ENCODE peak calls at places on chromosomes 7 and 10, in seven cellular contexts. O is neuronal stem cell, W is mesendoderm, B is H9, M is IMR-90, Y is mesenchymal stem cell, A is trophoblast cell. J is an unnamed sample.

GRCh38 chr10:101897633-101898032 is 54.0 kb upstream of the KCNIP2 start:
- DNase-seq in O (no peak), W (no peak), B (no peak), M (peak; percentile 75), Y (peak; percentile 44), A (no peak), J (no peak)

GRCh38 chr10:10551595-10551994 is 466.1 kb upstream of the CELF2 start:
- DNase-seq in O (no peak), W (no peak), B (no peak), M (no peak), Y (no peak), A (no peak), J (no peak)

GRCh38 chr10:116720241-116721047 is 21.9 kb downstream of the HSPA12A start:
- DNase-seq in O (no peak), W (no peak), B (no peak), M (no peak), Y (no peak), A (no peak), J (no peak)

GRCh38 chr7:258476-259190 is 31.3 kb upstream of the FOXL3 start:
- DNase-seq in O (no peak), W (no peak), B (no peak), M (no peak), Y (no peak), A (no peak), J (no peak)

GRCh38 chr10:122301055-122301810 is 30.1 kb downstream of the BTBD16 start:
- DNase-seq in O (no peak), W (no peak), B (no peak), M (peak; percentile 38), Y (peak; percentile 90), A (no peak), J (no peak)

GRCh38 chr10:122112021-122112616 is 123.2 kb downstream of the TACC2 start:
- DNase-seq in O (no peak), W (no peak), B (no peak), M (peak; percentile 76), Y (peak; percentile 90), A (no peak), J (no peak)

GRCh38 chr7:131057015-131057518 is 270.6 kb upstream of the MKLN1 start:
- DNase-seq in O (no peak), W (no peak), B (no peak), M (peak; percentile 86), Y (peak; percentile 92), A (no peak), J (no peak)

GRCh38 chr7:30146127-30146612 is 11.4 kb downstream of the MTURN start:
- DNase-seq in O (no peak), W (peak; percentile 76), B (no peak), M (no peak), Y (peak; percentile 25), A (no peak), J (no peak)

GRCh38 chr7:14170872-14171271 is 181.4 kb upstream of the ETV1 start:
- DNase-seq in O (no peak), W (no peak), B (no peak), M (no peak), Y (no peak), A (no peak), J (no peak)
- H3K18ac ChIP-seq in O (no peak overlapping the region), W (no peak overlapping the region), B (no peak overlapping the region), M (no peak overlapping the region), Y (no peak overlapping the region), A (no peak overlapping the region), J (no peak overlapping the region)

GRCh38 chr10:119469325-119469707 is 73.2 kb downstream of the RGS10 start:
- DNase-seq in O (no peak), W (no peak), B (no peak), M (no peak), Y (no peak), A (no peak), J (no peak)

GRCh38 chr10:119468542-119469324 is 73.8 kb downstream of the RGS10 start:
- DNase-seq in O (no peak), W (no peak), B (no peak), M (no peak), Y (no peak), A (no peak), J (no peak)

GRCh38 chr10:119465085-119465484 is 77.4 kb downstream of the RGS10 start:
- DNase-seq in O (no peak), W (no peak), B (no peak), M (no peak), Y (no peak), A (no peak), J (no peak)

GRCh38 chr10:119466655-119467054 is 75.9 kb downstream of the RGS10 start:
- DNase-seq in O (no peak), W (no peak), B (no peak), M (no peak), Y (peak; percentile 32), A (no peak), J (no peak)

GRCh38 chr10:119466076-119466475 is 76.4 kb downstream of the RGS10 start:
- DNase-seq in O (no peak), W (no peak), B (no peak), M (no peak), Y (no peak), A (no peak), J (no peak)
- H3K18ac ChIP-seq in O (no peak overlapping the region), W (no peak overlapping the region), B (no peak overlapping the region), M (no peak overlapping the region), Y (no peak overlapping the region), A (no peak overlapping the region), J (no peak overlapping the region)

GRCh38 chr7:1339611-1340010 is 106.9 kb downstream of the UNCX start:
- DNase-seq in O (no peak), W (no peak), B (no peak), M (no peak), Y (no peak), A (no peak), J (no peak)
- H3K18ac ChIP-seq in O (no peak overlapping the region), W (no peak overlapping the region), B (no peak overlapping the region), M (no peak overlapping the region), Y (no peak overlapping the region), A (no peak overlapping the region), J (no peak overlapping the region)

DNA sequence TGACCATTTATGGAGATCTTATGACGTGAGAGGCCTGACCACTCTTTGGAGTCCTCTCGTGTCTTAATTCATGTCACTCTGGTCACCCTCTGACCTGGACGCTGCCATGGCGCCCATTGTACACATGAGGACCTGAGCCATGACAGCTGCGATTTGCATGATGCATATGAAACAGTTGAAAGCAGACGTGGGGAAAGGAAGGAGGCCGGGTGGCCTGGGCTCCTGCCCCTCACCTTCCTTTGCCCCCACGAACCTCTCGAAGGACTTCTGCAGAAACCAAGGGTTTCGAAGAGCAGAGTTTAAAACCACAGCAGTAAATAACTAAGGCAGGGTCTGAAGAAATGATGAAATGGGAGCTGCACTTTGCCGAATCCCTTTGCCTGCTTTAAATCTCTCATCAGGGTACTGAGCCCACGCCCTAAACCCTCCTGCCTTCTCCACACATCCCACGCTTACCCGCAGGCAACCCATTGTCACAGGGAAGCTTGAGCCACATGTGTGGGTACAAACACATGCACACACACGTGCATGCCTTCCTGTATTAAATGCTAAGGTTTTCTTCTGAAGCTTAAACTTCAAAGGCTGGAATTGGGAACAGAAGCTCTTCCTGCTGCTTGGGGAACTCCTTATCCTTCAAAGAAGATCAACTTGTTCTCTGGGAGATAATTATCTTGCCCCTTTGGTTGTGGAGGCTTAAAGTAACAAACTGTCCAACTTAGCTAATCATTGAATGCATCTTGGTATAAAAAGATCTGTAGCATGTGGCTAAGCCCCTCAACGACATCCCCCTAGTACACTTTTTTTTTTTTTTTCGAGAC is 11.7 kb upstream of the CALML3 start:
- DNase-seq in O (no peak), W (no peak), B (no peak), M (no peak), Y (no peak), A (no peak), J (no peak)
- H3K18ac ChIP-seq in O (peak overlapping the region; percentile 74), W (no peak overlapping the region), B (no peak overlapping the region), M (no peak overlapping the region), Y (no peak overlapping the region), A (no peak overlapping the region), J (no peak overlapping the region)

GRCh38 chr7:116588641-116589594 is 64.1 kb downstream of the CAV1 start:
- DNase-seq in O (peak; percentile 49), W (peak; percentile 60), B (no peak), M (peak; percentile 81), Y (peak; percentile 74), A (no peak), J (no peak)
- H3K18ac ChIP-seq in O (no peak overlapping the region), W (no peak overlapping the region), B (no peak overlapping the region), M (peak overlapping the region; percentile 15), Y (no peak overlapping the region), A (no peak overlapping the region), J (no peak overlapping the region)

GRCh38 chr7:6151994-6152735 is 120.3 kb downstream of the CYTH3 start:
- DNase-seq in O (no peak), W (no peak), B (no peak), M (no peak), Y (no peak), A (no peak), J (no peak)
- H3K18ac ChIP-seq in O (no peak overlapping the region), W (no peak overlapping the region), B (no peak overlapping the region), M (no peak overlapping the region), Y (no peak overlapping the region), A (no peak overlapping the region), J (no peak overlapping the region)

DNA sequence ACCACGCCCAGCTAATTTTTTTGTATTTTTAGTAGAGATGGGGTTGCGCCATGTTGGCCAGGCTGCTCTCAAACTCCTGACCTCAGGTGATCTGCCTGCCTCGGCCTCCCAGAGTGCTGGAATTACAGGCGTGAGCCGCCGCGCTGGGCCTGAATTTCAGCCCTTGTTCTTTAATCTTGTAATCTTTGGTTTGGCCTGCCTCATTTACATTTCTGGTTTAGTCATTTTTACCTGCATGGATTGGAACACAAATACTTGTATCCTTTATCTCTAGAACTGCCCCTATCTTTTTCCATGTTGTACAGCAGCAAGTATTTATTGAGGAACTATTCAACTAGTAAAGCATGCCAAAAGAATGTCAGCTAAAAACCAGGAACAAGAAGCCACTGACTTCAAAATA is 195.6 kb upstream of the FRMD4A start:
- DNase-seq in O (no peak), W (no peak), B (no peak), M (no peak), Y (no peak), A (peak; percentile 85), J (no peak)
- H3K18ac ChIP-seq in O (no peak overlapping the region), W (no peak overlapping the region), B (no peak overlapping the region), M (no peak overlapping the region), Y (no peak overlapping the region), A (no peak overlapping the region), J (no peak overlapping the region)

DNA sequence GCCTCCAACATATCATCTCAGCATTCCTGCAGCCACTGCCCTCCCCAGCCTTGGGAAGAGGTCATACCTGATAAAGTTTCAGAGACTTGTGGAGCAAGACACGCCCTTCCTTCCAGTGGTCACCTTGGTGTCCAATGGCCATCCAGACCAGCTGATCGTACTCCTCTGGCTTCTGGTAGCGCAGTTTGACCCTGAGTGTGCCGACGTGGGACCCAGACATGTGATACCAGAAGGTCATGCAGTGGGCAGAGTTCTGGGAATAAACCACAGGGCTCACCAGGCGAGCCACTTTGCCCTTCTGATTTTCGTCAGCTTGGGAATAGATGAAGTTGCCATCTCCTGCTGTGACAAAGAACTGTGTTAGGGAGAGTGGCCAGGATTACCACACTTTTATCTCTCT is 148.3 kb downstream of the NRP1 start:
- DNase-seq in O (no peak), W (peak; percentile 15), B (no peak), M (no peak), Y (no peak), A (no peak), J (no peak)
- H3K18ac ChIP-seq in O (no peak overlapping the region), W (no peak overlapping the region), B (no peak overlapping the region), M (no peak overlapping the region), Y (no peak overlapping the region), A (no peak overlapping the region), J (no peak overlapping the region)

DNA sequence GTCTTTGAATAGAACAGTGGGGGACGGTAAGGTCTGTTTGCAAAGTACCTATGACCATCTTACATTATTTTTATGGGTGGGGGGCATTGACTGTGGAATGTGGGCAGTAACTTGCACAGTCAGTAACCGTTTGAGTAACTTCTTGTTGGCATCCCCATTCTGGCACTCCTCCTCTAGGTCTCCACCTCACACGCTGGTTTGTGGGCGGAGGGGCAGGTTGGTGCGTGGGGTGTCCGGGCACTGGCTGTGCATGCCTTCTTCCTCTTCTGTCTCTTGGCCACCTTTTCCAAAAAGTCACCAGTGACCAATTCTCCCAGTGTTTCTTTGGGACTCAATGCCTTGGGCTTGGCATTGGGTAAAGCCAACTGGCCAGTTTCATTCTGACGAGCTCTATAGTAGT is 43.6 kb downstream of the DNAJB6 start:
- DNase-seq in O (no peak), W (no peak), B (no peak), M (no peak), Y (no peak), A (no peak), J (no peak)
- H3K18ac ChIP-seq in O (no peak overlapping the region), W (no peak overlapping the region), B (no peak overlapping the region), M (no peak overlapping the region), Y (no peak overlapping the region), A (no peak overlapping the region), J (peak overlapping the region; percentile 6)

J was measured in H1.